ENCODE peak calls at places on chromosomes 3 and 15, in four cellular contexts. A is effector memory CD4-positive, alpha-beta T cell; H is NT2/D1; N is fibroblast of lung. C is an unnamed sample.

GRCh38 chr3:156334841-156335545 is 214.6 kb downstream of the KCNAB1 start:
- DNase-seq in N (no peak), A (no peak), H (no peak), C (no peak)

GRCh38 chr3:176037636-176038035 is 1159.6 kb downstream of the TBL1XR1 start:
- DNase-seq in A (no peak), H (no peak), N (peak; percentile 6), C (no peak)

GRCh38 chr3:64859625-64860590 is 172.1 kb upstream of the ADAMTS9 start:
- DNase-seq in H (no peak), A (no peak), N (peak; percentile 80), C (no peak)

GRCh38 chr3:43770426-43771103 is 79.8 kb downstream of the ABHD5 start:
- DNase-seq in N (peak; percentile 52), H (no peak), A (peak; percentile 48), C (peak; percentile 7)

GRCh38 chr3:50811893-50812292 is 137.2 kb downstream of the DOCK3 start:
- DNase-seq in A (no peak), H (no peak), N (no peak), C (no peak)

GRCh38 chr3:13518516-13519351 is 30.2 kb upstream of the FBLN2 start:
- DNase-seq in N (peak; percentile 44), H (no peak), A (no peak), C (no peak)

GRCh38 chr3:40490916-40491315 is 14.0 kb downstream of the ZNF619 start:
- DNase-seq in A (no peak), N (peak; percentile 10), H (no peak), C (no peak)

GRCh38 chr15:101020945-101021344 is 101.8 kb downstream of the LRRK1 start:
- DNase-seq in N (no peak), A (no peak), H (no peak), C (no peak)

GRCh38 chr15:44882499-44882968 is 74.0 kb upstream of the TERB2 start:
- DNase-seq in H (no peak), A (no peak), N (no peak), C (no peak)

GRCh38 chr3:62260655-62261054 is 112.7 kb downstream of the FEZF2 start:
- DNase-seq in H (no peak), A (no peak), N (no peak), C (no peak)

GRCh38 chr3:46848271-46849097 is 14.8 kb downstream of the MYL3 start:
- DNase-seq in H (peak; percentile 64), A (no peak), N (peak; percentile 78), C (no peak)

GRCh38 chr15:31442203-31443090 is 115.8 kb downstream of the KLF13 start:
- DNase-seq in N (peak; percentile 89), H (no peak), A (no peak), C (no peak)

GRCh38 chr15:91522609-91523332 is 330.7 kb upstream of the SLCO3A1 start:
- DNase-seq in N (peak; percentile 59), H (no peak), A (no peak), C (peak; percentile 66)

GRCh38 chr15:70576683-70577082 is 186.7 kb downstream of the UACA start:
- DNase-seq in N (peak; percentile 37), H (no peak), A (no peak), C (no peak)

GRCh38 chr15:83928392-83928734 is 274.4 kb downstream of the ADAMTSL3 start:
- DNase-seq in N (no peak), A (no peak), H (no peak), C (no peak)

GRCh38 chr3:125236331-125236903 is 23.9 kb upstream of the SLC12A8 start:
- DNase-seq in N (peak; percentile 56), A (no peak), H (no peak), C (no peak)

GRCh38 chr3:156176048-156176447 is 55.7 kb downstream of the KCNAB1 start:
- DNase-seq in N (no peak), H (no peak), A (no peak), C (no peak)

GRCh38 chr15:57735406-57735805 is 28.9 kb downstream of the POLR2M start:
- DNase-seq in H (no peak), A (no peak), N (no peak), C (no peak)

GRCh38 chr3:119294402-119294888 is 262 bp downstream of the ARHGAP31 start:
- DNase-seq in H (no peak), A (peak; percentile 71), N (no peak), C (peak; percentile 62)

GRCh38 chr3:43477600-43477999 is 144.2 kb downstream of the ANO10 start:
- DNase-seq in H (no peak), N (no peak), A (peak; percentile 44), C (peak; percentile 95)

GRCh38 chr3:59575113-59576001 is 525.5 kb upstream of the CFAP20DC start:
- DNase-seq in H (peak; percentile 75), A (peak; percentile 70), N (peak; percentile 59), C (peak; percentile 84)

GRCh38 chr15:73927476-73928240 is 1.4 kb downstream of the LOXL1 start:
- DNase-seq in A (peak; percentile 62), H (no peak), N (peak; percentile 53), C (peak; percentile 81)

GRCh38 chr15:67521770-67522568 is 1.0 kb downstream of the C15orf61 start:
- DNase-seq in H (no peak), N (peak; percentile 44), A (no peak), C (peak; percentile 32)

GRCh38 chr3:154243353-154243752 is 80.9 kb downstream of the DHX36 start:
- DNase-seq in A (no peak), N (peak; percentile 70), H (no peak), C (no peak)

GRCh38 chr15:57421110-57421509 is 44.8 kb downstream of the CGNL1 start:
- DNase-seq in A (no peak), N (no peak), H (no peak), C (no peak)

GRCh38 chr3:65945480-65945879 is 93.2 kb downstream of the MAGI1 start:
- DNase-seq in H (no peak), N (peak; percentile 74), A (no peak), C (no peak)

GRCh38 chr3:127074900-127075360 is 92.0 kb downstream of the PLXNA1 start:
- DNase-seq in A (no peak), N (peak; percentile 85), H (peak; percentile 78), C (no peak)

GRCh38 chr3:30475809-30476178 is 130.6 kb upstream of the TGFBR2 start:
- DNase-seq in A (no peak), H (no peak), N (no peak), C (no peak)

GRCh38 chr15:65146438-65146837 is 12.8 kb upstream of the PDCD7 start:
- DNase-seq in H (no peak), A (no peak), N (no peak), C (no peak)

GRCh38 chr15:77984446-77984861 is 93.1 kb downstream of the TBC1D2B start:
- DNase-seq in H (no peak), A (no peak), N (no peak), C (no peak)

GRCh38 chr15:24819680-24820079 is 135.1 kb upstream of the SNRPN start:
- DNase-seq in A (no peak), H (no peak), N (no peak), C (no peak)

DNA sequence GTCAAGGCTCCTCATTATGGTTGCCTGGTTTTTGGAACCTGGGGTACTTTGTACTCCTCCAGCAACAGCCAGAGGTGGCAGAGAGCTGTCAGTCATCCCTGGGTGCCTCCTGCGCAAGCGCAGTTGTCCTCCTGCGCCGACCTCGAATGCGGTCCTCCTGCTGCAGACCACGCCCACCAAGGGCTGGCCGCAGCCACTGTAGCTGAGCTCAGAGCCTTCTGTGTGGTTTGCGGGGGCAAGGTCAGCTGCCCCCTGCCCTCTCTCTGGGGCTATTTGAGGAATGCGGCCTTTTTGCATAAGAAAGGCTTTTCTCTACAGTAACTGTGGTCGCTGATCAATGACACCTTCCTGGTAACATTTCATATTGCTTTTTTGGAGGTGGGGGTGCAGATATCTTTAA is 131.3 kb upstream of the SNRPN start:
- DNase-seq in H (peak; percentile 95), N (no peak), A (no peak), C (no peak)
- H3K9me3 ChIP-seq in H (peaks cover 5% of the 10 kb centered on the region), N (no peaks in the 10 kb centered on the region), A (no peaks in the 10 kb centered on the region), C (peaks cover 9% of the 10 kb centered on the region)

GRCh38 chr15:75145027-75145841 is 56.4 kb upstream of the C15orf39 start:
- DNase-seq in N (no peak), A (no peak), H (no peak), C (no peak)
- H3K9me3 ChIP-seq in N (peaks cover 5% of the 10 kb centered on the region), A (peaks cover 24% of the 10 kb centered on the region), H (peaks cover 67% of the 10 kb centered on the region), C (peaks cover 23% of the 10 kb centered on the region)

DNA sequence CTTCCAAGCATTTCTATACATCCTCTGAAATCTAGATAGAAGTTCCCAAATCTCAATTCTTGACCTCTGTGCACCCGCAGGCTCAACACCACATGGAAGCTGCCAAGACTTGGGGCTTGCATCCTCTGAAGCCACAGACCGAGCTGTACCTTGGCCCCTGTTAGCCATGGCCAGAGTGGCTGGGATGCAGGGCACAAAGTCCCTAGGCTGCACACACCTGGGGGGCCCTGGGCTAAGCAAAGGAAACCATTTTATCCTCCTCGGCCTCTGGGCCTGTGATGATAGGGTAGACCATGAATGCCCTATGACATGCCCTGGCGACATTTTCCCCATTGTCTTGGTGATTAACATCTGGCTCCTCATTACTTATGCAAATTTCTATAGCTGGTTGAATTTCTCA is 97.1 kb upstream of the CCDC39 start:
- DNase-seq in H (no peak), A (no peak), N (no peak), C (no peak)
- H3K9me3 ChIP-seq in H (peaks cover 38% of the 10 kb centered on the region), A (peaks cover 4% of the 10 kb centered on the region), N (no peaks in the 10 kb centered on the region), C (peaks cover 42% of the 10 kb centered on the region)

GRCh38 chr3:111919370-111920065 is 59.3 kb upstream of the ABHD10 start:
- DNase-seq in H (peak; percentile 32), A (no peak), N (no peak), C (no peak)

GRCh38 chr3:111924283-111924682 is 54.5 kb upstream of the ABHD10 start:
- DNase-seq in N (no peak), A (no peak), H (no peak), C (no peak)

GRCh38 chr3:111923821-111924220 is 55.0 kb upstream of the ABHD10 start:
- DNase-seq in H (no peak), N (no peak), A (no peak), C (no peak)

GRCh38 chr3:111926266-111926676 is 52.6 kb upstream of the ABHD10 start:
- DNase-seq in A (no peak), N (no peak), H (no peak), C (no peak)

DNA sequence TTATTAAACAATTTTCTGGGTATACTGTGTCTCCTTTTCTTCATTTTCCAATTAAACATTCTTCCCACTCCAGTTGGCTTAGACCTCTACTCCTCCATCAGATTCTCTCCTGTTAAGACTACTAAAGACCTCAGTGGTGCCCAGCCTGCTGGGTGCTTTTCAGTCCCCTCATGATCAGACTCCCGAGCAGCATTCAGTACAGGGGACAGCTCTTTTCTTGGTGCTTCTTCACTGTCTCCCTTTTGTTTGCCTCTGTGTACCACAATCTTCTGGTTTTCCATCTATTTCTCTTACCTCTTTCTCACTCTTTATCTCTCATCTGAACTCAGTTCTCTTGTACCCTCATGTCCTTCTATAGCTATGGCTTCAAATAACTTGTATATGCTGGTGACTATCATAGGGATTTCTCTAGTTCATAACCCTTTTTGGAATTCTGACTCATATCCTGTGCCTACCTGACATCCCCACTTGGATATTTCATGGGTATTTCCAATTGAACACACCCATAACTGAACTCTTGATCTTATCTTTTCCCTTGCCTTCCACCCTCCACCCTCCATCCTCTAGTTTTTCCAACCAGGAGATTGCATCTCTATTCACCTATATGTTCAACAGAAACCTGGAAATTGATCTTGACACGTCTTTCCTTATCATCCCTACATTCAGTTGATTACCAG is 55.6 kb upstream of the ABHD10 start:
- DNase-seq in A (no peak), H (no peak), N (peak; percentile 47), C (no peak)
- H3K9me3 ChIP-seq in A (no peaks in the 10 kb centered on the region), H (no peaks in the 10 kb centered on the region), N (no peaks in the 10 kb centered on the region), C (no peaks in the 10 kb centered on the region)